ENCODE peak calls at places on chromosomes 4 and X, in four cellular contexts. U, G, R and K are unnamed samples.

GRCh38 chr4:47483722-47484121 is 1.4 kb upstream of the ATP10D start:
- DNase-seq in U (peak), G (no peak), R (no peak), K (no peak)

GRCh38 chr4:170198742-170199141 is 109.0 kb upstream of the AADAT start:
- DNase-seq in U (no peak), G (no peak), R (no peak), K (peak)

GRCh38 chr4:184349283-184350039 is 124.9 kb downstream of the IRF2 start:
- DNase-seq in U (no peak), G (no peak), R (no peak), K (no peak)

GRCh38 chr4:10093273-10093621 is 23.4 kb downstream of the WDR1 start:
- DNase-seq in U (no peak), G (no peak), R (no peak), K (no peak)

GRCh38 chr4:111108138-111108537 is 485.3 kb upstream of the PITX2 start:
- DNase-seq in U (no peak), G (no peak), R (no peak), K (no peak)

GRCh38 chr4:170139764-170140163 is 50.0 kb upstream of the AADAT start:
- DNase-seq in U (peak), G (no peak), R (no peak), K (peak)

GRCh38 chr4:7988437-7988836 is 48.8 kb upstream of the AFAP1 start:
- DNase-seq in U (peak), G (no peak), R (no peak), K (peak)

GRCh38 chr4:139798456-139798855 is 132.8 kb downstream of the MGST2 start:
- DNase-seq in U (no peak), G (no peak), R (no peak), K (no peak)

GRCh38 chr4:13103382-13104015 is 380.6 kb downstream of the RAB28 start:
- DNase-seq in U (no peak), G (no peak), R (no peak), K (no peak)

GRCh38 chr4:147689062-147689461 is 5.1 kb upstream of the PRMT9 start:
- DNase-seq in U (no peak), G (no peak), R (no peak), K (no peak)

GRCh38 chr4:156705291-156705690 is 266.3 kb downstream of the PDGFC start:
- DNase-seq in U (peak), G (no peak), R (no peak), K (no peak)

GRCh38 chrX:40167240-40168182 is 69.8 kb upstream of the BCOR start:
- DNase-seq in U (no peak), G (no peak), R (no peak), K (peak)

GRCh38 chrX:46559062-46559461 is 13.8 kb upstream of the ZNF674 start:
- DNase-seq in U (no peak), G (no peak), R (no peak), K (no peak)

GRCh38 chr4:57109847-57110634 is at the start of gene IGFBP7:
- DNase-seq in U (peak), G (no peak), R (no peak), K (peak)